ENCODE peak calls at places on chromosomes 2 and 18, in five cellular contexts. Q, P, B, I and Y are unnamed samples. For H3K27me3, the result is how much of the 10 kb centered on the place peaks cover.

GRCh38 chr2:231057590-231057989 is 923 bp downstream of the PSMD1 start:
- DNase-seq in B (no peak), Q (no peak), P (no peak), I (peak), Y (no peak)

GRCh38 chr2:119387381-119388129 is 20.8 kb downstream of the DBI start:
- DNase-seq in Q (peak), P (no peak), I (no peak), B (peak), Y (no peak)

GRCh38 chr18:58997811-58998337 is 133.2 kb downstream of the ZNF532 start:
- DNase-seq in B (no peak), Q (no peak), I (no peak), P (no peak), Y (no peak)

GRCh38 chr2:196970089-196970488 is 43.6 kb upstream of the PGAP1 start:
- DNase-seq in I (no peak), B (no peak), P (no peak), Q (no peak), Y (no peak)

GRCh38 chr2:164903214-164903613 is 52.1 kb downstream of the SLC38A11 start:
- DNase-seq in I (no peak), Q (no peak), B (no peak), P (no peak), Y (no peak)

GRCh38 chr2:157685572-157685971 is 56.9 kb upstream of the ACVR1C start:
- DNase-seq in P (no peak), I (no peak), Q (no peak), B (no peak), Y (no peak)

GRCh38 chr2:27790796-27791195 is 19.3 kb downstream of the MRPL33 start:
- DNase-seq in Q (no peak), I (no peak), B (no peak), P (no peak), Y (no peak)

GRCh38 chr18:47036298-47036874 is 965 bp upstream of the ELOA2 start:
- DNase-seq in I (no peak), P (peak), Q (peak), B (no peak), Y (peak)

GRCh38 chr2:5540856-5541255 is 151.3 kb upstream of the SOX11 start:
- DNase-seq in P (no peak), Q (no peak), B (no peak), I (no peak), Y (no peak)

GRCh38 chr2:181054843-181055242 is 74.4 kb downstream of the UBE2E3 start:
- DNase-seq in B (no peak), P (no peak), Q (no peak), I (no peak), Y (no peak)

GRCh38 chr2:172106128-172106961 is 3.6 kb upstream of the DLX2 start:
- DNase-seq in P (peak), B (no peak), I (peak), Q (peak), Y (peak)

GRCh38 chr2:160442603-160443002 is 51.0 kb downstream of the RBMS1 start:
- DNase-seq in Q (no peak), P (no peak), B (no peak), I (no peak), Y (no peak)

GRCh38 chr2:129748653-129749052 is 230.8 kb upstream of the RAB6C start:
- DNase-seq in P (peak), I (no peak), Q (peak), B (no peak), Y (peak)

GRCh38 chr2:84449055-84449454 is 10.0 kb downstream of the SUCLG1 start:
- DNase-seq in I (no peak), B (no peak), P (no peak), Q (no peak), Y (no peak)

GRCh38 chr2:88258208-88258607 is 88.1 kb downstream of the THNSL2 start:
- DNase-seq in P (no peak), B (no peak), I (no peak), Q (peak), Y (peak)

GRCh38 chr2:188820576-188820975 is 153.6 kb upstream of the COL3A1 start:
- DNase-seq in Q (no peak), B (no peak), I (no peak), P (no peak), Y (no peak)

GRCh38 chr2:139033300-139033699 is 253.1 kb upstream of the NXPH2 start:
- DNase-seq in I (no peak), B (no peak), P (no peak), Q (no peak), Y (no peak)

GRCh38 chr2:227415538-227416424 is 28.0 kb upstream of the SCYGR1 start:
- DNase-seq in B (no peak), Q (no peak), I (peak), P (no peak), Y (no peak)

GRCh38 chr2:72271276-72271614 is 123.6 kb upstream of the CYP26B1 start:
- DNase-seq in P (no peak), B (no peak), Q (no peak), I (no peak), Y (no peak)

GRCh38 chr2:71277536-71278103 is 50.7 kb upstream of the PAIP2B start:
- DNase-seq in B (no peak), I (peak), Q (peak), P (peak), Y (peak)

GRCh38 chr2:33322607-33323006 is 153.8 kb upstream of the RASGRP3 start:
- DNase-seq in I (peak), Q (no peak), P (no peak), B (no peak), Y (no peak)

GRCh38 chr2:219521066-219521880 is 7.0 kb downstream of the ASIC4 start:
- DNase-seq in P (peak), I (no peak), Q (peak), B (no peak), Y (peak)

GRCh38 chr2:8527031-8527430 is 154.8 kb upstream of the ID2 start:
- DNase-seq in B (no peak), I (no peak), P (peak), Q (no peak), Y (no peak)

GRCh38 chr18:70290482-70291294 is 1.8 kb downstream of the SOCS6 start:
- DNase-seq in I (no peak), Q (no peak), P (no peak), B (no peak), Y (no peak)

GRCh38 chr2:15769235-15769634 is 171.1 kb upstream of the MYCN start:
- DNase-seq in I (no peak), P (peak), B (no peak), Q (no peak), Y (no peak)
- H3K4me3 ChIP-seq in I (no peak), P (no peak), B (no peak), Q (no peak), Y (no peak)

DNA sequence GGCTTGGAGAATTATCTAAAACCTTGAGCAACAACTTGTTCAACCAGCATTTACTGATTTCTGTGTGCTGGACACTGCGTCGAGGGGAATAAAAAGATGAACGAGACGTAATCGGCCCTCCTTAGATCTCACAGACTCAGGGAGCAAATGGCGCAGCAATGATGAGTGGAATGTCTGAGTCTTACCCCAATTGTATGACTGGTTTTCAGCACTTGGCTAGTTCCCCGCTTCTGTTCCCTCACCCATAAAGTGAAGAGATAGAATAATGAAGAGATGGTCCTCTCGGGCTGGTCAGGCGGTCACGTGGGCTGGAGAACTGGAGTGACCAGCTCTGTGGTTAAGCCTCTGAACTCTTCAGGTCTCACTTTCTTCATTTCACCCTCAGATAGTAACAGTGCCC is 17.3 kb upstream of the GATA6 start:
- DNase-seq in P (no peak), I (no peak), B (no peak), Q (no peak), Y (no peak)
- H3K27me3 ChIP-seq in P (half or more), I (under half), B (under half), Q (under half), Y (under half)

DNA sequence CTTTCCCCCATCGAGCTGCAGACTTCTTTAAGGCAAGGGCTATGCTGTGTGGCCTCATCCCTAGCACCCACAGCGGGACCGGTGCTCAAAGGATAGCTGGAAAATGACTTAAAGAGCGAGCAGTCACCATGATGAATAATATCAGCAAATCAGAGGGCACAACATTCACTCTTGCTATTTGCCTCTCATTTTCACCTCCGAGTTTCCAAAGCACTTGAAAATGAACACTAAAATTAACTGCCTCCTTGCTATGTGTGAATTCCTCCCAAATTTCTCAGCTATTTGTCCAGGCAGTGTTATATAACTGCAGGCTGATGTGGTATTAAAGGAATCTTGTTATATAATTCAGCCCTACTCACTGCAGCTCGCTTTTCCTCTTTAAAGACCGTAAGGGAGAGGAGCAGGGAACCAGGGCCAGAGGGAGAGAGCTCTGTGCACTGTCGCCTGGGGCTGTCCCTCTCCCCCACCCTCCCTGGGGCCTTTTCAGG is 1.5 kb downstream of the CYS1 start:
- DNase-seq in I (no peak), Q (no peak), P (no peak), B (no peak), Y (no peak)
- H3K4me3 ChIP-seq in I (no peak), Q (peak), P (no peak), B (peak), Y (no peak)

GRCh38 chr2:20663196-20664070 is 3.5 kb upstream of the GDF7 start:
- DNase-seq in Q (no peak), I (no peak), B (no peak), P (no peak), Y (peak)
- H3K27me3 ChIP-seq in Q (half or more), I (under half), B (half or more), P (half or more), Y (half or more)